ENCODE peak calls at places on chromosomes 7 and 10, in five cellular contexts. E is HT-29; A is iris pigment epithelial cell; B is activated naive CD4-positive, alpha-beta T cell; L is EH. O is an unnamed sample.

GRCh38 chr7:130270947-130271790 is 4.5 kb downstream of the CPA2 start:
- DNase-seq in L (no peak), A (no peak), B (no peak), E (no peak), O (no peak)

GRCh38 chr7:157807510-157807909 is 470.7 kb downstream of the DNAJB6 start:
- DNase-seq in L (no peak), A (peak), B (no peak), E (no peak), O (no peak)

GRCh38 chr10:103917326-103918052 is 495 bp downstream of the STN1 start:
- DNase-seq in A (peak), B (no peak), L (no peak), E (peak), O (no peak)

GRCh38 chr10:82969405-82969804 is 1094.4 kb downstream of the NRG3 start:
- DNase-seq in E (peak), B (no peak), A (no peak), L (peak), O (no peak)

GRCh38 chr7:129803546-129804081 is 149.1 kb downstream of the UBE2H start:
- DNase-seq in B (no peak), L (no peak), E (no peak), A (no peak), O (no peak)

GRCh38 chr10:33327750-33328149 is 6.7 kb downstream of the NRP1 start:
- DNase-seq in E (peak), L (peak), B (no peak), A (peak), O (no peak)

GRCh38 chr10:103479135-103479534 is at the start of gene CALHM3:
- DNase-seq in B (no peak), E (no peak), A (no peak), L (peak), O (no peak)

GRCh38 chr10:12181065-12181775 is 14.5 kb downstream of the NUDT5 start:
- DNase-seq in A (peak), L (no peak), E (no peak), B (peak), O (no peak)

GRCh38 chr10:88687853-88688467 is 18.1 kb upstream of the LIPK start:
- DNase-seq in E (peak), B (no peak), L (peak), A (peak), O (no peak)

GRCh38 chr7:113197274-113197673 is 78.9 kb upstream of the SMIM30 start:
- DNase-seq in B (no peak), A (peak), L (peak), E (no peak), O (no peak)

GRCh38 chr7:24039991-24040390 is 244.0 kb upstream of the NPY start:
- DNase-seq in L (no peak), B (no peak), E (no peak), A (no peak), O (no peak)

GRCh38 chr10:12852732-12853131 is 148.8 kb downstream of the CCDC3 start:
- DNase-seq in A (no peak), B (no peak), E (no peak), L (no peak), O (no peak)

GRCh38 chr7:38424750-38425463 is 151.5 kb upstream of the TARP start:
- DNase-seq in B (no peak), E (peak), A (peak), L (no peak), O (no peak)

GRCh38 chr10:5070648-5071410 is 23.4 kb upstream of the AKR1C3 start:
- DNase-seq in L (no peak), B (no peak), A (peak), E (no peak), O (no peak)

GRCh38 chr10:31042670-31043069 is 11.0 kb upstream of the ZNF438 start:
- DNase-seq in A (no peak), L (no peak), B (no peak), E (no peak), O (no peak)

GRCh38 chr7:26588511-26588910 is 275.9 kb downstream of the SKAP2 start:
- DNase-seq in E (no peak), L (no peak), A (no peak), B (no peak), O (no peak)

GRCh38 chr7:1938788-1939433 is 268.8 kb downstream of the ELFN1 start:
- DNase-seq in A (no peak), L (no peak), E (no peak), B (peak), O (no peak)

GRCh38 chr10:80596391-80597257 is 58.9 kb downstream of the SH2D4B start:
- DNase-seq in A (peak), B (peak), L (peak), E (peak), O (no peak)

GRCh38 chr10:2476236-2476814 is 591.0 kb upstream of the PFKP start:
- DNase-seq in A (no peak), B (no peak), L (no peak), E (no peak), O (no peak)

GRCh38 chr10:88730864-88731263 is 24.8 kb downstream of the LIPK start:
- DNase-seq in A (no peak), L (no peak), B (no peak), E (no peak), O (no peak)

GRCh38 chr7:156589808-156590207 is 50.8 kb upstream of the RNF32 start:
- DNase-seq in B (no peak), A (no peak), E (no peak), L (no peak), O (no peak)

GRCh38 chr7:106057962-106058901 is 53.9 kb downstream of the SYPL1 start:
- DNase-seq in B (no peak), L (no peak), E (peak), A (no peak), O (peak)

GRCh38 chr10:27457261-27457945 is 46.7 kb upstream of the RAB18 start:
- DNase-seq in L (no peak), B (no peak), A (no peak), E (no peak), O (no peak)

GRCh38 chr10:4359003-4359402 is 467.0 kb upstream of the AKR1E2 start:
- DNase-seq in L (peak), B (no peak), A (peak), E (no peak), O (no peak)

GRCh38 chr7:69845721-69846495 is 247.6 kb downstream of the AUTS2 start:
- DNase-seq in B (no peak), E (no peak), A (no peak), L (no peak), O (no peak)

GRCh38 chr7:107932851-107933250 is 41.9 kb downstream of the DLD start:
- DNase-seq in E (no peak), L (no peak), B (no peak), A (no peak), O (no peak)

GRCh38 chr7:96823274-96823673 is 113.6 kb upstream of the SEM1 start:
- DNase-seq in A (peak), E (no peak), L (peak), B (no peak), O (no peak)

GRCh38 chr7:132251327-132251659 is 325.0 kb downstream of the PLXNA4 start:
- DNase-seq in L (no peak), E (peak), B (no peak), A (no peak), O (no peak)

GRCh38 chr10:119896937-119897336 is 4.4 kb downstream of the SEC23IP start:
- DNase-seq in B (no peak), E (peak), A (no peak), L (peak), O (no peak)